ENCODE peak calls at places on chromosome 14, in nine cellular contexts. C is aorta; P is stomach; D is astrocyte; H is CD8-positive, alpha-beta memory T cell; N is Peyer's patch; F is right cardiac atrium; V is heart right ventricle; I is keratinocyte. E is an unnamed sample.

GRCh38 chr14:70188608-70189540 is at the start of gene SLC8A3:
- DNase-seq in C (no peak), P (peak; percentile 26), D (peak; percentile 44), H (no peak), N (no peak), F (peak; percentile 23), V (no peak), I (no peak), E (no peak)

GRCh38 chr14:68284834-68285233 is 465.3 kb downstream of the RAD51B start:
- DNase-seq in C (no peak), P (no peak), D (no peak), H (no peak), N (no peak), F (no peak), V (no peak), I (no peak), E (no peak)

GRCh38 chr14:22131749-22132476 is 457.1 kb downstream of the DAD1 start:
- DNase-seq in C (no peak), P (no peak), D (no peak), H (no peak), N (no peak), F (no peak), V (no peak), I (no peak), E (no peak)

GRCh38 chr14:72751276-72752033 is 142.4 kb downstream of the DPF3 start:
- DNase-seq in C (no peak), P (no peak), D (no peak), H (no peak), N (no peak), F (no peak), V (no peak), I (no peak), E (no peak)

GRCh38 chr14:37179896-37180502 is 7.6 kb upstream of the SLC25A21 start:
- DNase-seq in C (no peak), P (no peak), D (peak; percentile 6), H (no peak), N (no peak), F (no peak), V (no peak), I (no peak), E (no peak)

GRCh38 chr14:33996450-33996849 is 45.6 kb upstream of the EGLN3 start:
- DNase-seq in C (no peak), P (no peak), D (no peak), H (no peak), N (no peak), F (no peak), V (no peak), I (no peak), E (no peak)

GRCh38 chr14:21096438-21096837 is 2.0 kb downstream of the ZNF219 start:
- DNase-seq in C (no peak), P (no peak), D (no peak), H (no peak), N (no peak), F (no peak), V (no peak), I (no peak), E (no peak)

GRCh38 chr14:100735271-100735670 is 8.6 kb downstream of the DLK1 start:
- DNase-seq in C (no peak), P (no peak), D (no peak), H (no peak), N (no peak), F (no peak), V (no peak), I (no peak), E (no peak)

GRCh38 chr14:64841772-64842490 is 37.8 kb downstream of the SPTB start:
- DNase-seq in C (peak; percentile 76), P (no peak), D (no peak), H (no peak), N (no peak), F (peak; percentile 56), V (peak; percentile 58), I (no peak), E (no peak)

GRCh38 chr14:97946291-97946690 is 1149.1 kb downstream of the VRK1 start:
- DNase-seq in C (no peak), P (no peak), D (no peak), H (no peak), N (no peak), F (no peak), V (no peak), I (no peak), E (no peak)

GRCh38 chr14:88695873-88696272 is 96.9 kb downstream of the EML5 start:
- DNase-seq in C (no peak), P (no peak), D (peak; percentile 59), H (no peak), N (no peak), F (no peak), V (no peak), I (no peak), E (peak; percentile 44)

DNA sequence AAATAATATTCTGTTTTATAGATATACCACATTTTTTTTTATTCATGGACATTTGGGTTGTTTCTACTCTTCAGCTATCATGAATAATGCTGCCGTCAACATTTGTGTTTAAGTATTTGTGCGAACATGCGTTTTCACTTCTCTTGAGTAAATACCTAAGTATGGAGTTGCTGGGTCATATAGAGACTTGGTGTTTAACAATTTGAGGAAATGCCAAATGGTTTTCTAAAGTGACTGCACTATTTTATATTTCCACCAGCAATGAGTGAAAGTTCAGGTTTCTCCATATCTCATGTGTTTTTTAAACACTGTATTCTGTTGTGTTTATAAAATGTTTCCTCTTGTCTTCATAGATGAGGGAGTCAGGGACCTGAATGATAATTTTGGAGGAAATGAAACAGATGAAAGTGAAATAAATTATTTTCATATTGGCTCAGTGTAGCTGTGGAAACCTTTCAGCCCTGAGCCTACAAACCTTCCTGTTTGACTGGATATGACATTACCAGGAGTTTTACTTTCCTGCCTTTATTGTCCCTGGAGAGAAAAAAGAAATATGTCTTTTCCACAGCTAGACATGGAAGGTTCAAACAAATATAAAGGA is 26.3 kb downstream of the DAAM1 start:
- DNase-seq in C (no peak), P (no peak), D (no peak), H (no peak), N (no peak), F (no peak), V (no peak), I (no peak), E (no peak)
- H3K27ac ChIP-seq in C (no peak overlapping the region), P (peak overlapping the region; percentile 63), D (no peak overlapping the region), H (no peak overlapping the region), N (no peak overlapping the region), F (no peak overlapping the region), V (peak overlapping the region; percentile 66), I (no peak overlapping the region), E (no peak overlapping the region)

GRCh38 chr14:31768355-31768754 is 207.2 kb downstream of the NUBPL start:
- DNase-seq in C (no peak), P (no peak), D (no peak), H (no peak), N (no peak), F (no peak), V (no peak), I (no peak), E (no peak)
- H3K27ac ChIP-seq in C (no peak overlapping the region), P (no peak overlapping the region), D (no peak overlapping the region), H (no peak overlapping the region), N (no peak overlapping the region), F (no peak overlapping the region), V (no peak overlapping the region), I (no peak overlapping the region), E (no peak overlapping the region)

GRCh38 chr14:30251557-30252100 is 307.3 kb upstream of the G2E3 start:
- DNase-seq in C (no peak), P (no peak), D (no peak), H (no peak), N (no peak), F (no peak), V (no peak), I (no peak), E (no peak)

GRCh38 chr14:30252151-30252550 is 306.8 kb upstream of the G2E3 start:
- DNase-seq in C (no peak), P (no peak), D (peak; percentile 17), H (no peak), N (no peak), F (no peak), V (no peak), I (no peak), E (no peak)

GRCh38 chr14:30252800-30253425 is 306.0 kb upstream of the G2E3 start:
- DNase-seq in C (no peak), P (no peak), D (peak; percentile 41), H (no peak), N (no peak), F (no peak), V (no peak), I (no peak), E (peak; percentile 16)

GRCh38 chr14:30256627-30257026 is 302.3 kb upstream of the G2E3 start:
- DNase-seq in C (no peak), P (no peak), D (no peak), H (no peak), N (no peak), F (no peak), V (no peak), I (no peak), E (no peak)

GRCh38 chr14:30251017-30251416 is 307.9 kb upstream of the G2E3 start:
- DNase-seq in C (no peak), P (no peak), D (no peak), H (no peak), N (no peak), F (no peak), V (no peak), I (no peak), E (no peak)
- H3K27ac ChIP-seq in C (no peak overlapping the region), P (no peak overlapping the region), D (no peak overlapping the region), H (no peak overlapping the region), N (no peak overlapping the region), F (no peak overlapping the region), V (no peak overlapping the region), I (no peak overlapping the region), E (no peak overlapping the region)

GRCh38 chr14:99248761-99249171 is 23.2 kb downstream of the BCL11B start:
- DNase-seq in C (no peak), P (no peak), D (no peak), H (no peak), N (no peak), F (no peak), V (no peak), I (no peak), E (no peak)

GRCh38 chr14:99252443-99252939 is 19.5 kb downstream of the BCL11B start:
- DNase-seq in C (no peak), P (no peak), D (no peak), H (no peak), N (no peak), F (no peak), V (no peak), I (no peak), E (no peak)

GRCh38 chr14:99249389-99249788 is 22.6 kb downstream of the BCL11B start:
- DNase-seq in C (no peak), P (no peak), D (no peak), H (no peak), N (no peak), F (no peak), V (no peak), I (peak; percentile 56), E (peak; percentile 34)

GRCh38 chr14:99251721-99252120 is 20.3 kb downstream of the BCL11B start:
- DNase-seq in C (no peak), P (no peak), D (no peak), H (no peak), N (no peak), F (no peak), V (no peak), I (no peak), E (no peak)

DNA sequence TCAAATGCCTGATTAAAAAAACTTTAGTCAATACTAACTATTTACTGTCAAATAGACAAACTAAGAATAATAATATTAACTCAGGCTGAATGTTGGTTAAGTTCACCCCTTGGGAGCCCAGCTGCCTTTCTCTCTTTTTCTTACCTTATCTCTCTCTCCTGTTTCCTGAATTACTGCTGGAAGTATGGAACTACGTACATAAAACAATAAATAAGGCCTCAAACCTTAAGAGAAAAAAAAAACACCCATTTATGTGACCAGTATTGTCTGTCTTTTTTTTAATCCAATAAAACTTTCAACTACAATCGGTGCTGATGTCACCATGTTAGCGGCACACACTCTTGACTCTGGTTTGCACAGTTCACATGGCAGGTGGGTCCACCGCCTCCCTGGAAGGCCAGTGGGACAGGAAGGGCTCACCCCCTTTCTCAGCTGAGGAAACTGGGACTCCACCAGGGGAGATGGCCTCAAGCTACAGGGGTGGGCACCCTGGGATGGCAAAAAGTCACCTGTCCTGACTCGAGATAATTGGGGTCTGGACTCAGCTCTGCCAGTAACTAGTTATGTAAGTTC is 21.3 kb downstream of the BCL11B start:
- DNase-seq in C (no peak), P (no peak), D (no peak), H (no peak), N (no peak), F (no peak), V (no peak), I (no peak), E (no peak)
- H3K27ac ChIP-seq in C (no peak overlapping the region), P (no peak overlapping the region), D (no peak overlapping the region), H (peak overlapping the region; percentile 62), N (peak overlapping the region; percentile 62), F (no peak overlapping the region), V (no peak overlapping the region), I (no peak overlapping the region), E (no peak overlapping the region)

E was measured in epithelial cell of prostate.